ENCODE peak calls at places on chromosome 6, in six cellular contexts. L, E, S, O, K and R are unnamed samples.

GRCh38 chr6:114171473-114171872 is 171.3 kb downstream of the HS3ST5 start:
- DNase-seq in L (no peak), E (no peak), S (no peak), O (no peak), K (no peak), R (no peak)

GRCh38 chr6:167139761-167140160 is 16.9 kb downstream of the CCR6 start:
- DNase-seq in L (no peak), E (no peak), S (no peak), O (no peak), K (no peak), R (no peak)

GRCh38 chr6:26225848-26226590 is 138.8 kb downstream of the HFE start:
- DNase-seq in L (no peak), E (peak), S (no peak), O (no peak), K (no peak), R (no peak)

GRCh38 chr6:161976569-161976968 is 702.7 kb upstream of the AGPAT4 start:
- DNase-seq in L (no peak), E (no peak), S (no peak), O (no peak), K (no peak), R (no peak)

GRCh38 chr6:149098700-149099276 is 218.7 kb upstream of the TAB2 start:
- DNase-seq in L (no peak), E (no peak), S (no peak), O (no peak), K (no peak), R (no peak)

GRCh38 chr6:147974376-147974775 is 368.3 kb upstream of the SASH1 start:
- DNase-seq in L (no peak), E (no peak), S (no peak), O (no peak), K (no peak), R (no peak)

GRCh38 chr6:71545905-71546304 is 257.3 kb downstream of the OGFRL1 start:
- DNase-seq in L (no peak), E (no peak), S (no peak), O (no peak), K (no peak), R (no peak)

GRCh38 chr6:27096834-27097511 is 150.5 kb upstream of the PRSS16 start:
- DNase-seq in L (peak), E (peak), S (no peak), O (peak), K (peak), R (no peak)

GRCh38 chr6:125154184-125155135 is 887 bp downstream of the TPD52L1 start:
- DNase-seq in L (peak), E (peak), S (no peak), O (peak), K (peak), R (no peak)

GRCh38 chr6:64736421-64736950 is 970.5 kb downstream of the EYS start:
- DNase-seq in L (no peak), E (no peak), S (no peak), O (no peak), K (no peak), R (no peak)

GRCh38 chr6:75023634-75024033 is 182.2 kb downstream of the COL12A1 start:
- DNase-seq in L (no peak), E (no peak), S (no peak), O (no peak), K (no peak), R (no peak)

GRCh38 chr6:6002005-6002808 is 4.5 kb downstream of the NRN1 start:
- DNase-seq in L (no peak), E (peak), S (no peak), O (no peak), K (peak), R (no peak)

GRCh38 chr6:47631248-47632196 is 66.9 kb upstream of the ADGRF4 start:
- DNase-seq in L (no peak), E (peak), S (peak), O (no peak), K (peak), R (no peak)

GRCh38 chr6:101490857-101491256 is 97.3 kb downstream of the GRIK2 start:
- DNase-seq in L (no peak), E (no peak), S (no peak), O (no peak), K (no peak), R (no peak)

GRCh38 chr6:43434943-43435342 is 7.6 kb downstream of the ABCC10 start:
- DNase-seq in L (no peak), E (no peak), S (no peak), O (no peak), K (no peak), R (no peak)

GRCh38 chr6:3888153-3888957 is 39.2 kb downstream of the FAM50B start:
- DNase-seq in L (no peak), E (no peak), S (no peak), O (peak), K (no peak), R (no peak)

GRCh38 chr6:116672306-116672705 is 3.7 kb upstream of the ZUP1 start:
- DNase-seq in L (no peak), E (no peak), S (no peak), O (no peak), K (no peak), R (no peak)

GRCh38 chr6:139230421-139230840 is 61.4 kb downstream of the TXLNB start:
- DNase-seq in L (no peak), E (peak), S (no peak), O (no peak), K (peak), R (no peak)

GRCh38 chr6:77816766-77817270 is 164.0 kb downstream of the MEI4 start:
- DNase-seq in L (no peak), E (no peak), S (no peak), O (no peak), K (no peak), R (no peak)

GRCh38 chr6:16206595-16207037 is 31.8 kb upstream of the GMPR start:
- DNase-seq in L (no peak), E (peak), S (peak), O (peak), K (peak), R (no peak)

GRCh38 chr6:51322505-51322904 is 503.8 kb downstream of the TFAP2B start:
- DNase-seq in L (no peak), E (no peak), S (no peak), O (no peak), K (no peak), R (no peak)

GRCh38 chr6:44256291-44257006 is 879 bp downstream of the SLC35B2 start:
- DNase-seq in L (no peak), E (no peak), S (peak), O (peak), K (no peak), R (no peak)

GRCh38 chr6:164379786-164380185 is 929.6 kb downstream of the C6orf118 start:
- DNase-seq in L (no peak), E (no peak), S (no peak), O (no peak), K (no peak), R (no peak)

GRCh38 chr6:31042801-31043200 is 32.5 kb downstream of the MUC22 start:
- DNase-seq in L (peak), E (peak), S (no peak), O (peak), K (peak), R (no peak)

GRCh38 chr6:170135461-170135820 is 155.4 kb downstream of the DLL1 start:
- DNase-seq in L (no peak), E (no peak), S (no peak), O (no peak), K (no peak), R (no peak)

GRCh38 chr6:43095939-43096338 is 19.8 kb downstream of the PTK7 start:
- DNase-seq in L (no peak), E (no peak), S (no peak), O (no peak), K (no peak), R (no peak)

GRCh38 chr6:133184798-133185380 is 56.3 kb upstream of the EYA4 start:
- DNase-seq in L (no peak), E (peak), S (no peak), O (no peak), K (peak), R (no peak)

GRCh38 chr6:11284996-11285395 is 52.5 kb upstream of the NEDD9 start:
- DNase-seq in L (no peak), E (no peak), S (no peak), O (no peak), K (no peak), R (no peak)

GRCh38 chr6:8180327-8181161 is 78.2 kb upstream of the EEF1E1 start:
- DNase-seq in L (no peak), E (peak), S (no peak), O (no peak), K (peak), R (no peak)

GRCh38 chr6:3612341-3613041 is 139.0 kb downstream of the PXDC1 start:
- DNase-seq in L (no peak), E (no peak), S (peak), O (no peak), K (no peak), R (no peak)

GRCh38 chr6:73372516-73372915 is 2.8 kb upstream of the OOEP start:
- DNase-seq in L (no peak), E (no peak), S (no peak), O (no peak), K (no peak), R (no peak)

GRCh38 chr6:165676435-165677068 is 13.5 kb upstream of the PDE10A start:
- DNase-seq in L (no peak), E (no peak), S (no peak), O (no peak), K (no peak), R (no peak)

GRCh38 chr6:137571854-137572253 is 77.7 kb upstream of the OLIG3 start:
- DNase-seq in L (no peak), E (peak), S (peak), O (peak), K (peak), R (peak)

GRCh38 chr6:158207452-158207788 is 39.3 kb downstream of the GTF2H5 start:
- DNase-seq in L (no peak), E (no peak), S (no peak), O (no peak), K (no peak), R (no peak)

GRCh38 chr6:32638521-32639219 is 1.5 kb downstream of the HLA-DQA1 start:
- DNase-seq in L (no peak), E (no peak), S (no peak), O (no peak), K (no peak), R (no peak)
- TF ChIP-seq CTCF in L (no peak), E (no peak), S (no peak), O (no peak), K (no peak), R (no peak)

DNA sequence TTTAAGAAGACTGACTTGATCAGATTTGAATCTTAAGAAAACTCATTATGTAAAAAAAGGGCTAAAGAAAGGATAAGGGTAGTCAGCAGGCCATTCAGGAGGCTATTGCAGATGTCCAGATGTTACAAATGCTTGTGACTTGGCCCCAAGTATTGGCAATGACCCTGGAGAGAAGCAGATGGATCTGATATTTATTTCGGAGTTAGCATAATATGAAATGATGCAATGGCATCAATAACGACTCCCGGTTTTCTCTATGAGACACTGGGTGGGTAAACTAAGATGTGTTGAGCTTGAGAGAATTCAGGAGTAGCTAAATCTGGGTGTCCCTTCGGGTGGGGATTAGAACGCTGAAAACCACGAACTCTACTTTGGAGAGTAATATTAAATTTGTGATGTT is 149.7 kb downstream of the LAMA2 start:
- DNase-seq in L (no peak), E (no peak), S (no peak), O (no peak), K (no peak), R (no peak)
- H3K27ac ChIP-seq in L (no peak), E (no peak), S (no peak), O (peak), K (no peak), R (no peak)

GRCh38 chr6:32194825-32195651 is 2.6 kb upstream of the GPSM3 start:
- DNase-seq in L (peak), E (peak), S (peak), O (peak), K (peak), R (no peak)
- TF ChIP-seq CTCF in L (peak), E (peak), S (peak), O (peak), K (peak), R (peak)

DNA sequence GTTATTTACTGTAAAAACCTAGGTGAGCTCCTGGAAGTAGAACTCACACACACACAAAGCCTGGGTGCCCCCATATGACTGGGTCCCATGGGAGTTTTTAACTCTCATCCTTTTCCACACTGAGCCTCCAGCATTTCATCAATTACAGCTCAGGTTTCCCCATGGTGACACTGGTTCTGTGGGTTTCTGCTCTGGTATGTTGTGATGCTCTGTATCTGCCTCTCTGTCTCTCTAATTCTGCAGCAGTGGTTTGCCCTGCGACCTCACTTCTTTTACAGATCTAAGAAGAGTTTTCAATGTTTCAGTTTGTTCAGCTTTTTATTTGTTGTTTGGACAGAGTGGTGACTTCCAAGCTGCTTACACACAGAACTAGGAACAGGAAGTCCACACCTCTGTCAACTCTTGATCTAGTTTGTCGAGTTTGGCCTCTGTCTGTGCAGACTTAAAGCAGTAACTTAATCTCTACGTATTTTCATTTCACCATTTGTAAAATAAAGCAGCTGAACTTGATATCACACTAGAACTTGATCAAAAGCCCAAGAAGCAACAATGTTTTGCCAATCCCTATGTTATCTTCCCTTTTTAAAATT is 554.3 kb downstream of the EPHA7 start:
- DNase-seq in L (no peak), E (no peak), S (no peak), O (no peak), K (no peak), R (no peak)
- H3K27ac ChIP-seq in L (no peak), E (no peak), S (no peak), O (no peak), K (no peak), R (no peak)

GRCh38 chr6:85662251-85662650 is 19.6 kb upstream of the SYNCRIP start:
- DNase-seq in L (no peak), E (no peak), S (no peak), O (no peak), K (no peak), R (no peak)

DNA sequence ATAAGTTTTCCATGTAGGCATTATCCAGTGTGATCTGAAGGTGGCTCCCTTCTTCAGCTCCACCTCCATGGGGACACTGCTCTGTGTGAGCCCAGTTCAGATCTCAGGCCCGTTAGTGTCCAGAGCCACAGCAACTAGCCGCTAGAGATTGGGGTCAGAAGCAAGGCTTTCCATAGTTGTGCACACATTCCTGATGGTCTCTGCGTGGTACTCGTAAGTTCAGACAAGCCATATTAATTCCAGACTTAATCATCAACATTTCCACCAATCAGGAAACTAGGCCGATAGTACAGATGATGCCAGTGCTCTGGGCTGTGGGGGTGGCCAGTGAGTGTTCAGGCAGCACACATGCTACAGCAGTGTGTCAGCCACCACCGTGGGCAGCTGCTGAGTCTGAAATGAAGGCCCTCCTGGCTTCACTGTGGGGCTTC is 17.5 kb upstream of the SYNCRIP start:
- DNase-seq in L (no peak), E (no peak), S (peak), O (no peak), K (no peak), R (no peak)
- TF ChIP-seq CTCF in L (no peak), E (no peak), S (peak), O (no peak), K (no peak), R (no peak)

GRCh38 chr6:34390531-34391013 is 1.9 kb downstream of the NUDT3 start:
- DNase-seq in L (no peak), E (no peak), S (no peak), O (no peak), K (no peak), R (no peak)
- H3K27ac ChIP-seq in L (no peak), E (peak), S (peak), O (peak), K (no peak), R (no peak)

GRCh38 chr6:29014729-29015608 is 9.9 kb upstream of the ZNF311 start:
- DNase-seq in L (no peak), E (no peak), S (peak), O (no peak), K (no peak), R (no peak)

GRCh38 chr6:29019629-29020028 is 14.5 kb upstream of the ZNF311 start:
- DNase-seq in L (no peak), E (no peak), S (no peak), O (no peak), K (no peak), R (no peak)

GRCh38 chr6:29021434-29021833 is 16.3 kb upstream of the ZNF311 start:
- DNase-seq in L (no peak), E (no peak), S (no peak), O (no peak), K (no peak), R (no peak)

GRCh38 chr6:29016559-29017427 is 11.7 kb upstream of the ZNF311 start:
- DNase-seq in L (peak), E (peak), S (peak), O (peak), K (peak), R (peak)

GRCh38 chr6:29017428-29017802 is 12.3 kb upstream of the ZNF311 start:
- DNase-seq in L (no peak), E (no peak), S (no peak), O (no peak), K (no peak), R (no peak)
- TF ChIP-seq CTCF in L (no peak), E (no peak), S (no peak), O (no peak), K (no peak), R (no peak)

GRCh38 chr6:12422848-12423247 is 132.7 kb downstream of the EDN1 start:
- DNase-seq in L (no peak), E (no peak), S (no peak), O (no peak), K (peak), R (no peak)
- H3K27ac ChIP-seq in L (no peak), E (no peak), S (no peak), O (no peak), K (no peak), R (no peak)

DNA sequence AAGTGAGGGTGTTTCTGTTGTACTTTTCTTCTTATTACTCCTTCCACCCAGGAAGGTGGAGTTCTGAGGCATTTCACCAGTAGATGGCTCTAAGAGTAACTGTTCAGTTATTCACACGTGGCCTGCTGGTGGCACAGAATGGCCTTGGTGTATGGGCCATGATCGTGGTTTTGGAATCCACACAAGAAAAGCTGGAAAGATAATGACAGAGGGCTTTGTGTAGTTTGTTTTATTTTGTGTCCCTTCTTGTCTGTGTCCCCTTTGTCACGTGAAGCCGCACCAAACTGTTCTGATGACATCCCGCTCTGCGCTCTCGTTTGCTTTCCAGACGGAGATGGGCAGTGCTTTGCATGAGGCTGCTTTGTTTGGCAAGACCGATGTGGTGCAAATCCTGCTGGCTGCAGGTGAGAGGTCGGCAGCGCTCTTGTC is 93.4 kb downstream of the ANKS1A start:
- DNase-seq in L (no peak), E (no peak), S (peak), O (no peak), K (peak), R (no peak)
- TF ChIP-seq CTCF in L (no peak), E (peak), S (peak), O (no peak), K (peak), R (no peak)